ENCODE peak calls at places on chromosomes 7 and 10, in five cellular contexts. B is right lobe of liver, K is body of pancreas, W is prostate gland, Y is uterus. R is an unnamed sample. For H3K36me3, the result is how much of the 10 kb centered on the place peaks cover.

GRCh38 chr7:108078156-108078781 is 51.9 kb downstream of the LAMB4 start:
- DNase-seq in W (no peak), K (no peak), Y (no peak), B (no peak), R (no peak)

GRCh38 chr10:7908541-7909210 is 90.4 kb downstream of the TAF3 start:
- DNase-seq in B (peak), K (peak), Y (no peak), W (no peak), R (peak)

GRCh38 chr10:5284311-5285057 is 80.3 kb upstream of the UCN3 start:
- DNase-seq in Y (no peak), B (no peak), W (no peak), K (peak), R (no peak)

GRCh38 chr7:106016331-106016730 is 53.3 kb downstream of the CDHR3 start:
- DNase-seq in W (no peak), Y (no peak), B (no peak), K (no peak), R (no peak)

GRCh38 chr10:6035926-6036575 is 26.1 kb downstream of the IL2RA start:
- DNase-seq in Y (no peak), W (no peak), K (no peak), B (no peak), R (no peak)

GRCh38 chr7:132580717-132581285 is 4.5 kb upstream of the PLXNA4 start:
- DNase-seq in K (peak), W (peak), Y (peak), B (peak), R (peak)

GRCh38 chr7:30476401-30477145 is 2.0 kb downstream of the NOD1 start:
- DNase-seq in K (no peak), Y (no peak), W (peak), B (no peak), R (peak)

GRCh38 chr7:25926439-25926838 is 225.6 kb upstream of the NFE2L3 start:
- DNase-seq in Y (no peak), K (no peak), B (no peak), W (no peak), R (no peak)

GRCh38 chr10:16787361-16787791 is 29.8 kb downstream of the RSU1 start:
- DNase-seq in Y (no peak), W (no peak), B (no peak), K (no peak), R (no peak)

GRCh38 chr10:17169807-17170206 is 31.7 kb downstream of the TRDMT1 start:
- DNase-seq in Y (no peak), K (no peak), B (no peak), W (no peak), R (no peak)

GRCh38 chr10:113326160-113327111 is 226.4 kb upstream of the HABP2 start:
- DNase-seq in Y (peak), K (peak), B (no peak), W (no peak), R (peak)

GRCh38 chr10:29715296-29715695 is 80.5 kb upstream of the SVIL start:
- DNase-seq in K (no peak), W (no peak), B (no peak), Y (no peak), R (no peak)

GRCh38 chr7:55179897-55180682 is 161.3 kb downstream of the EGFR start:
- DNase-seq in B (no peak), K (no peak), W (no peak), Y (no peak), R (no peak)

GRCh38 chr7:17534348-17534747 is 235.9 kb downstream of the AHR start:
- DNase-seq in B (no peak), K (no peak), Y (no peak), W (no peak), R (no peak)

DNA sequence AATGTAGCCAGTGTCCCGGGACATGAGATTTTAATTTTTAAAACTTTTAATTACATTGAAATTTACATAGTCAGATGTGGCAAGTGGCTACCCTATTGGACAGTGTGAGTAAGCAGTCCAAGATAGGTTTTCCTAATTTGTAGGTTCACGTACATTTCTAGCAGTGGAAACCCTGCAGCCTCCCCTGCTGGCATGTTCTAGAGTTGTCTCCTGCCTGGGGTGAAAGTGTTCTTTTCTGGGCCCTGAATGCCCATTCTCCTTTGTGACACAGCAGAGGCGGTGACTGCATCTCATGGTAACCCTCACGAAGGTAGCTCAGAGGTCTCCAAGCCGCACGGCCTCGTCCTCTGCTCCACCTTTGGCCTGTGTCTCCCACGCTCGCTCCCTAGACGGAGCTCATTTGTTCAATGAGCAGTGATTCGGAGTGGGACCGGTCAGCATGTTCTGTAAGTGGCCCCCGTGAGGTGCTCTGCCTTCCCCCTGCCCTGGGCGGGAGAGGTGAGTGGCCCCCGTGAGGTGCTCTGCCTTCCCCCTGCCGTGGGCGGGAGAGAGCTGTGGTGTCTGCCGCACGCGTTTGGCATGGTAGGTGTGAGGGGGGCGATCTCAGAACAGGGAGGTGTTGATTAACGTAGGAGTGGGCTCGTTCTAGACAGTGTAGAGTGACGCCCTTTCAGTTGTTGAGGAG is 18.0 kb downstream of the WDR37 start:
- DNase-seq in B (no peak), W (no peak), Y (no peak), K (no peak), R (no peak)
- H3K36me3 ChIP-seq in B (under half), W (under half), Y (under half), K (under half), R (under half)

DNA sequence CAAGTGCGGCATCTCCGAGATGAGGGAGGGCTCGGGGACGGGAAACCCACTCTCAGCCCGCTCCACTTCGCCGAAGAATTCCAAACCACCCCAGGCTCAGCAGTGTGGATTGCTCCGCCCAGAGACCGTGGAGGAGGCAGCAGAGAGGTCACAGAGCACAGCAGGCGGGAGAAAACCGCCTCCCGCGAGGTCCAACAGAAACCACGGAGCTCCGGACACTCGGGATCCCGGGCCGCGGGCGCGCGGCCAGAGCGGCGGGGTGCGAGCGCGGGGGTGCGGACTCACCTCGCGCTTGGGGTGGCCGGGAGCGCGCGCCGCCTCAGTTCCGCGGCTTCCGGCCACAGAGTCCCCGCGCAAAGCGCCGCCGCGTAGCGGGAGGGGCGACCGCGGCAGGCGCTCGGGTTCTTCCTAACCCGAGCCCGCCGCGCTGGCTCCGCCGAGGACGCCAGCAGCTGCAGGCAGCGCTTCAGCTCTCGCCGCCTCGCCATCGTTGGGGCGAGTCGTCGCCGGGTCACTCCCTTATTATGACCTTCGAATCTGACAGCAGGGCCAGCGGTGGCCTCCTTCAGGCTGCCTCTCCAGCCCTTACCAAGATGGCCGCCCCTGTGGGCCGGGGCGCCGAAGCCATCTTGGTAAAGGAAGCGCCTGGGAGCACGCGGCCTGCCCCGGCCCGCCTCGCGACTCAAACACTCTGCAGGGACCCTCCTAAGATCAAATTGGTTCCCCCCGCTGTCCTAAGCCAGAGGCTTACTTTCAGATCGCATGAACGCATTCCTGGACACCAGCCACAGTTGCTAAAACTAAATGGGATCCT is at the start of gene NAPEPLD:
- DNase-seq in Y (peak), W (peak), B (peak), K (peak), R (peak)
- TF ChIP-seq POLR2A in Y (peak), W (peak), B (peak), K (peak), R (no peak)

GRCh38 chr10:82148764-82149163 is 273.8 kb downstream of the NRG3 start:
- DNase-seq in W (no peak), Y (no peak), K (no peak), B (no peak), R (no peak)

DNA sequence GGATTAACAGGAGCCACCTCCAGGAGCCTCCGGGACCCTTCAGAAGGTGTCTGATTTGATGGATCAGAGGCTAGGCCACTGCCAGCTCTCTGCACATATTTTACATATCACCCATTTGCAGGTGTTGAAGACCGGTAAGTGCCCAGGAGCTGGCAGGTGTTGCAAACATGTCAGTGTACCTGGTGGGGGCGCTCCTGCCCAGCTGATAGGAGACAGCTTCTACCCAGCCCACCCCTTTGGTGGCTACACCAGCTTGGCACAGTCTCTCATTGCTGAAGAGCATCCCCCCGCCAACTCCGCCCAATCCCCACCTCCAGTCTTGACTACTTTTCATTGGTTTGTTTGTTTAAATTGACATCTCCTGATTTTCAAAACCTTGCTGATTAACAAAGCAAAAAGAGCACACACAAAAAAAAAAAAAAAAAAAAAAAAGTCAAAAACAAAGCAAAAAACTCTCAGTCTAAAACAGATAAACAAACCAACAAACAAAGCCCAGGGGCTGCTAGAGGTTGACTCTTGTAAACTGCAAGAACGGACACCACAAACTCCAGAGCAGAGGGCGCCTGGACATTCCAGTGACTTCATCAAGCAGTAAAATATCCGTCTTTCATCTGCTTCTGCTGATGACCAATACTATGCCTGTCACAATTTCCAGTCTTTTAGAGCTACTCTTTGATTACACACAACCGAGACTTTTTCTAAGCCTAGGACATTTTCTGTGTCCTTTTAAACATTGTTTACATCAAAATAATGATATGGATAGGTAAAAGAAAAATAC is 275.3 kb downstream of the NRG3 start:
- DNase-seq in K (peak), B (peak), W (no peak), Y (no peak), R (peak)
- TF ChIP-seq CTCF in K (peak), B (peak), W (no peak), Y (no peak), R (peak)

GRCh38 chr7:44603208-44603607 is 3.2 kb upstream of the OGDH start:
- DNase-seq in Y (no peak), K (no peak), W (no peak), B (no peak), R (no peak)
- H3K36me3 ChIP-seq in Y (under half), K (under half), W (under half), B (under half), R (under half)